ENCODE peak calls at places on chromosomes 2 and 18, in four cellular contexts. E is K562, Z is HCT116, W is HepG2. P is an unnamed sample.

GRCh38 chr2:84458436-84459027 is 548 bp downstream of the SUCLG1 start:
- DNase-seq in E (peak; percentile 15), Z (no peak), W (peak; percentile 49), P (no peak)

GRCh38 chr2:148560501-148560900 is 84.0 kb upstream of the EPC2 start:
- DNase-seq in E (no peak), Z (no peak), W (no peak), P (no peak)

GRCh38 chr2:103401621-103402020 is 639.8 kb downstream of the TMEM182 start:
- DNase-seq in E (no peak), Z (no peak), W (peak; percentile 69), P (no peak)

GRCh38 chr18:74163019-74163656 is 14.8 kb downstream of the TIMM21 start:
- DNase-seq in E (no peak), Z (no peak), W (no peak), P (no peak)

GRCh38 chr2:217905395-217905794 is 97.4 kb downstream of the TNS1 start:
- DNase-seq in E (no peak), Z (no peak), W (no peak), P (no peak)

GRCh38 chr18:79490593-79491551 is 95.1 kb downstream of the NFATC1 start:
- DNase-seq in E (no peak), Z (no peak), W (no peak), P (no peak)

GRCh38 chr2:100262555-100263320 is 59.6 kb downstream of the LONRF2 start:
- DNase-seq in E (peak; percentile 81), Z (peak; percentile 54), W (peak; percentile 41), P (peak; percentile 57)

GRCh38 chr18:68147728-68148127 is 567.2 kb downstream of the TMX3 start:
- DNase-seq in E (no peak), Z (no peak), W (no peak), P (no peak)

GRCh38 chr2:159497256-159497655 is 119.1 kb downstream of the BAZ2B start:
- DNase-seq in E (peak; percentile 59), Z (peak; percentile 82), W (peak; percentile 41), P (no peak)

GRCh38 chr2:176852667-176853066 is 359.9 kb upstream of the HNRNPA3 start:
- DNase-seq in E (no peak), Z (no peak), W (no peak), P (no peak)

GRCh38 chr2:232668805-232669444 is 28.2 kb upstream of the GIGYF2 start:
- DNase-seq in E (no peak), Z (peak; percentile 3), W (peak; percentile 38), P (no peak)

GRCh38 chr18:67875936-67876335 is 359.4 kb upstream of the DSEL start:
- DNase-seq in E (no peak), Z (no peak), W (no peak), P (no peak)

GRCh38 chr18:25056456-25056855 is 295.5 kb downstream of the ZNF521 start:
- DNase-seq in E (no peak), Z (no peak), W (no peak), P (no peak)

GRCh38 chr2:201777043-201777442 is 3.7 kb downstream of the ALS2 start:
- DNase-seq in E (no peak), Z (no peak), W (no peak), P (no peak)

GRCh38 chr2:75053484-75054112 is 95.2 kb downstream of the POLE4 start:
- DNase-seq in E (peak; percentile 56), Z (peak; percentile 36), W (peak; percentile 65), P (no peak)

GRCh38 chr2:46493241-46493970 is 14.0 kb downstream of the TMEM247 start:
- DNase-seq in E (no peak), Z (no peak), W (no peak), P (no peak)

GRCh38 chr18:31684279-31685096 is at the start of gene B4GALT6:
- DNase-seq in E (peak; percentile 19), Z (no peak), W (no peak), P (no peak)

GRCh38 chr18:55301836-55302235 is 286.2 kb downstream of the TCF4 start:
- DNase-seq in E (no peak), Z (no peak), W (no peak), P (no peak)
- H3K27ac ChIP-seq in E (peak overlapping the region; percentile 17), Z (no peak overlapping the region), W (no peak overlapping the region), P (no peak overlapping the region)

DNA sequence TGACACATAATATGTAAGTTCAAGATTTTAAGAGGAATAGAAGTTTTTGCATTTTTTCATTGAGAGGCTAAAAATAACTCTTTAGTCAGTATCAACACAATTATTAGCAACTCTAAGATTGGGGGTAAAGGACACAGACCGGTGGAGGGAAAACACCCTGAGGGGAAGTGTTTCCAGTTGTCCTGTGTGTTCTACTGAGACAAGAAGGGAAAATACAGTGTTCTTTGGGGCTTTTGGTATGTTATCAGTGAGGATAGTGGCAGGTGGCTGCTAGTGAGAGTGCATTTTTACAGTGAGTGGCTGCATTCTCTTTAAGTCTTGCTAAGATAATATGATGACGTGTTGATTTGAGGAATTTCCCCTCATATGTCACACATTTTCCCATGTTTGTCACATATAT is 507.5 kb downstream of the PARD3B start:
- DNase-seq in E (no peak), Z (no peak), W (no peak), P (no peak)
- TF ChIP-seq CTCF in E (no peak), Z (no peak), W (no peak), P (no peak)

DNA sequence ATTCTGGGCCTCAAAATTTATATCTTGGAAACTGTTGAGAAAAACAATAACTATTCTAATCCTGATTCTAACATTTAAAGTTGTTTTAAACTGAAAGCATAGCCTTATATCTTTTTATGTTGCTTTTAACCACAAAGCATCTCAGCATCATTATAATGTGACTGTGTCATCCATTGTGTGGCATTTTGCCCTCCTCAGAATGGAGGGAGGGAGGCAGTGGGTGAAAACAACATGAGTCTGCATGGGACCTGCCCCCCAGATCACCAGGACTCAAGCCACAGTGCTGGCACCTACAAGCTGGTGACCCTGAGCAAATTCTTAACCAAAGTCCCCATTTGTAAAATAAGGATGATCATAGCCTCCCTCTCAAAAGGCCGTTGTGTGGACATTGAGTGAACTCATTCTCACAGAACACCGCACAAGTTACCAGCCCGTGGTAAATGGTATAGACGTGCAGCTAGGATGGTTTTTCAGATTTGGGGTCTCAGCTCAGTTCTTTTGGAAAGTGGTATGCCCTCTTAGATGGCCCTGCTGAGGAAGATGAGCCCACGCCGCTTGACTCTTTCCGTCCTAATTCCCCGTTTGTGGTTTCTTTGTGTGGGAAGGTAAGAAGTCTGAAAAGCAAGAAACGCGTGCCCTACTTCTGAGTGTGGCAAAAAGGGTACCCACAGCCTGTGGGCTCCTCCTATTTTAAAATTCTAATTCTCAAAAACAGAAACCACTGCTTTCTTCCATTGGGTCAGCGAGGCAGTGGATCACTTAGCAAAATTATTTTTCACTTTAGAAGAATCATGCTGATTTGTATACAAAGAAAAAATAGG is 305.0 kb upstream of the ID2 start:
- DNase-seq in E (no peak), Z (no peak), W (no peak), P (no peak)
- TF ChIP-seq TCF7L2 in E (no peak), Z (no peak), W (no peak), P (no peak)

GRCh38 chr2:42932271-42933151 is 140.1 kb upstream of the HAAO start:
- DNase-seq in E (no peak), Z (no peak), W (no peak), P (no peak)
- H3K27ac ChIP-seq in E (no peak overlapping the region), Z (no peak overlapping the region), W (peak overlapping the region; percentile 14), P (no peak overlapping the region)

GRCh38 chr2:101341901-101342624 is 33.6 kb upstream of the RNF149 start:
- DNase-seq in E (peak; percentile 75), Z (peak; percentile 52), W (peak; percentile 70), P (peak; percentile 39)
- TF ChIP-seq CTCF in E (peak; percentile 83), Z (peak; percentile 83), W (peak; percentile 93), P (peak; percentile 92)

DNA sequence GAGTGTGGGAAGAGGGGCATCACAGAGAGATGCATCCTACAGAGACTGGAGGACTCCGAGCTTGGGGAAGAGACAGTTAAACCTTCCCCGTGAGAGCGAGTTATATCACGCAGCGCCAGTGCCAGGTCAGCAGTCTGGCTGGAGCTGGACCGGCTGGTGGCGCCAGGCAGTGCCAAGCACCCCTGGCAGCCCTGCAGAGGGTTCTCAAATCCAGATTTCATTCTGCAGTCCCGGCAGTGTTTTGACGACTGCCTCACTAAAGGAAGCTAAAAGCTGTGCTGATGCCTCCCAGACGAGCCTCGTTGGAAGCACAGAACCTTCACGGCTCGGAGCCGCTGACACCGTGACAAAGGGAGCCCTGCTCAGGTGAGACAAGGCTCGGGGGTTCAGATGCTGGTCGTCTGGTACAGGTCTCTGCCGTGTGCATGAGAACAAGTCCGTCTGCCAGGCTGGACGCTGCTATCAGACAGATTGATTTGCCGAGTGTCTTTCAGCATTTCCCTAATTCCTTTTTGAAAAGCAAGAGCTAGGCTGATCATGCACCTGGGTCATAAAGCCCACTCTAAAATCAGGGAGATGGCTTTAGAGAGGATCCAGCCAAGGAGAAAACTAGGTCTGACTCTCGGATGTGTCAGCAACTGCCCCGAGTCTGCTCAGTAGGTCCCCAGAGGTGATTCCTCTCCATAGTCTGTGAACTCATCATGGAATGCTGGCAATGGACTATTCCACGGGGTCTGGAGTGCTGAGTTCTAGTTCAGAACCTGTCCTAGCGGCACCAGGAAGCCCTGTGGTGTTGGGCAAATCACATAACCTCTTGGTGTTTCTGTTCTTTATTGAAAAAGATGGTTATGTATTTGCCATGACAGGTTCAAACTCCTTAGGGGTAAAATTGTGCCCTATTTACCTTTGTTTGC is 240.6 kb downstream of the SOX11 start:
- DNase-seq in E (no peak), Z (no peak), W (no peak), P (no peak)
- TF ChIP-seq TCF7L2 in E (no peak), Z (no peak), W (no peak), P (no peak)

GRCh38 chr2:104658840-104659591 is 194.9 kb upstream of the POU3F3 start:
- DNase-seq in E (no peak), Z (no peak), W (no peak), P (no peak)

GRCh38 chr2:104654813-104655212 is 199.1 kb upstream of the POU3F3 start:
- DNase-seq in E (no peak), Z (no peak), W (no peak), P (no peak)

GRCh38 chr2:104656496-104657310 is 197.2 kb upstream of the POU3F3 start:
- DNase-seq in E (no peak), Z (no peak), W (no peak), P (no peak)

DNA sequence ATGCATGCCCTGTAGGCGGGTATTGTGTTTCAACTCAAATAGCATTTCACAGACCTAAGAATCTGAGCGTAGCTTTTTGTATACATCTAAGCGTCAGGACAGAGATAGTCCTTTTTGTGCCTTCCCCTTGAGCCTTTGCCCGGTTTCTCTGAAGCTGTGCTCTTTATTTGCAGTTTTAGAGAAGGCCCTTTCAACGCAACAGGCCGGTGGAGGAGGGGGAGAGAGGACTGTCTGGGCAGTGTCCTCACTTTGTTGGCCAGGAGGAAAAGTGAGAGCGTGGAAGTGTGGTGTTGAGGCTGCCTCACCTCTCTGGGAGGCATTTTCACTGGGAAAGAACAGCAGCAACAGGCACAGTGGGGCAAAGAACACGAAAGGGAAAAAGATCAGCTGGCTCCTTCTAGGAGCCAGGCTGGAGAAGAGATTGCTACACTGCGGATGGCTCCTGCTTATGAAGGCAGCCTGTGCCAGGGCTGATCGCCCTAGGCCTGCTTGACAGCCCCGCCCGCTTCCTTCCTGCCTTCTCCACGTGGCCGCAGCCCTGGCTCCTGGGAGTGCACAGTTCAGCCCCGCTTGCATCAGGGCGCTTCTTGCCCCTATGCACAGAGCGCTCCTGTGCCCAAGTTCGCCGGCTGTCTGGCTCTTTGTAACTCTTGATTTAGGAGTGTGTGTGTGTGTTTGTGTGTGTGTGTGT is 195.6 kb upstream of the POU3F3 start:
- DNase-seq in E (no peak), Z (no peak), W (no peak), P (no peak)
- H3K27ac ChIP-seq in E (no peak overlapping the region), Z (no peak overlapping the region), W (no peak overlapping the region), P (no peak overlapping the region)